ENCODE peak calls at places on chromosomes 3 and 15, in five cellular contexts. One of them, this sample, is unnamed.

GRCh38 chr15:25391971-25392733 is 46.7 kb downstream of the UBE3A start:
- DNase-seq in spleen: no peak
- DNase-seq in thoracic aorta: no peak
- DNase-seq in effector memory CD4-positive, alpha-beta T cell: no peak
- DNase-seq in tibial artery: no peak
- DNase-seq in this sample: no peak

GRCh38 chr3:107387555-107387954 is 10.3 kb downstream of the CCDC54 start:
- DNase-seq in spleen: no peak
- DNase-seq in thoracic aorta: no peak
- DNase-seq in effector memory CD4-positive, alpha-beta T cell: no peak
- DNase-seq in tibial artery: no peak
- DNase-seq in this sample: no peak

GRCh38 chr3:5806192-5806591 is 618.7 kb downstream of the EDEM1 start:
- DNase-seq in spleen: no peak
- DNase-seq in thoracic aorta: no peak
- DNase-seq in effector memory CD4-positive, alpha-beta T cell: no peak
- DNase-seq in tibial artery: no peak
- DNase-seq in this sample: no peak

GRCh38 chr3:38108649-38109579 is 28.0 kb downstream of the ACAA1 start:
- DNase-seq in spleen: peak; percentile 62
- DNase-seq in thoracic aorta: no peak
- DNase-seq in effector memory CD4-positive, alpha-beta T cell: no peak
- DNase-seq in tibial artery: peak; percentile 22
- DNase-seq in this sample: no peak

GRCh38 chr3:58161435-58162398 is 49.1 kb downstream of the DNASE1L3 start:
- DNase-seq in spleen: no peak
- DNase-seq in thoracic aorta: peak; percentile 84
- DNase-seq in effector memory CD4-positive, alpha-beta T cell: no peak
- DNase-seq in tibial artery: peak; percentile 83
- DNase-seq in this sample: peak; percentile 95

GRCh38 chr3:126353694-126354321 is 3.4 kb downstream of the KLF15 start:
- DNase-seq in spleen: peak; percentile 63
- DNase-seq in thoracic aorta: no peak
- DNase-seq in effector memory CD4-positive, alpha-beta T cell: no peak
- DNase-seq in tibial artery: peak; percentile 36
- DNase-seq in this sample: no peak

GRCh38 chr3:135238201-135238600 is 443.1 kb downstream of the EPHB1 start:
- DNase-seq in spleen: no peak
- DNase-seq in thoracic aorta: no peak
- DNase-seq in effector memory CD4-positive, alpha-beta T cell: no peak
- DNase-seq in tibial artery: no peak
- DNase-seq in this sample: no peak

GRCh38 chr3:72938471-72939265 is 50.8 kb downstream of the GXYLT2 start:
- DNase-seq in spleen: no peak
- DNase-seq in thoracic aorta: peak; percentile 13
- DNase-seq in effector memory CD4-positive, alpha-beta T cell: no peak
- DNase-seq in tibial artery: peak; percentile 84
- DNase-seq in this sample: peak; percentile 54

GRCh38 chr15:68345481-68345880 is 67.9 kb downstream of the FEM1B start:
- DNase-seq in spleen: peak; percentile 43
- DNase-seq in thoracic aorta: no peak
- DNase-seq in effector memory CD4-positive, alpha-beta T cell: no peak
- DNase-seq in tibial artery: no peak
- DNase-seq in this sample: no peak

GRCh38 chr3:53109190-53109589 is 21.0 kb downstream of the RFT1 start:
- DNase-seq in spleen: no peak
- DNase-seq in thoracic aorta: no peak
- DNase-seq in effector memory CD4-positive, alpha-beta T cell: no peak
- DNase-seq in tibial artery: no peak
- DNase-seq in this sample: no peak

GRCh38 chr15:83610132-83610531 is 43.8 kb upstream of the ADAMTSL3 start:
- DNase-seq in spleen: no peak
- DNase-seq in thoracic aorta: no peak
- DNase-seq in effector memory CD4-positive, alpha-beta T cell: no peak
- DNase-seq in tibial artery: no peak
- DNase-seq in this sample: no peak

GRCh38 chr3:110166791-110167190 is 829.4 kb upstream of the DPPA4 start:
- DNase-seq in spleen: no peak
- DNase-seq in thoracic aorta: no peak
- DNase-seq in effector memory CD4-positive, alpha-beta T cell: no peak
- DNase-seq in tibial artery: no peak
- DNase-seq in this sample: no peak

DNA sequence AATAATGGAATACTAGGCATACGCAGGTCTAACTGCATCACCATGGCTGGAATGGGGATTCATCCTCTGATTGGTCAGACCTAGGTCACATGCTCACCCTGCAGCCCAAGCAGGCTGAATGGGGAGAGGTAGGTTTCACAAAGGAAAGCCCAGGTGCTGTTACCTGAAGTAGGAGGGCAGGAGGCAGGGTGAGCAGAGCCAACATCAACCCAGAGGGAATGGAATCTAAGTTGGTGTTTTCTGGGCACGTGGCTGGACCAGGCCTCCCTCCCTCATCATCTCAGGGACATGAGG is 6.7 kb upstream of the H1-8 start:
- DNase-seq in spleen: no peak
- DNase-seq in thoracic aorta: no peak
- DNase-seq in effector memory CD4-positive, alpha-beta T cell: no peak
- DNase-seq in tibial artery: no peak
- DNase-seq in this sample: no peak
- H3K4me1 ChIP-seq in spleen: no peaks in the 10 kb centered on the region
- H3K4me1 ChIP-seq in thoracic aorta: no peaks in the 10 kb centered on the region
- H3K4me1 ChIP-seq in effector memory CD4-positive, alpha-beta T cell: no peaks in the 10 kb centered on the region
- H3K4me1 ChIP-seq in tibial artery: no peaks in the 10 kb centered on the region
- H3K4me1 ChIP-seq in this sample: peaks cover 6% of the 10 kb centered on the region

DNA sequence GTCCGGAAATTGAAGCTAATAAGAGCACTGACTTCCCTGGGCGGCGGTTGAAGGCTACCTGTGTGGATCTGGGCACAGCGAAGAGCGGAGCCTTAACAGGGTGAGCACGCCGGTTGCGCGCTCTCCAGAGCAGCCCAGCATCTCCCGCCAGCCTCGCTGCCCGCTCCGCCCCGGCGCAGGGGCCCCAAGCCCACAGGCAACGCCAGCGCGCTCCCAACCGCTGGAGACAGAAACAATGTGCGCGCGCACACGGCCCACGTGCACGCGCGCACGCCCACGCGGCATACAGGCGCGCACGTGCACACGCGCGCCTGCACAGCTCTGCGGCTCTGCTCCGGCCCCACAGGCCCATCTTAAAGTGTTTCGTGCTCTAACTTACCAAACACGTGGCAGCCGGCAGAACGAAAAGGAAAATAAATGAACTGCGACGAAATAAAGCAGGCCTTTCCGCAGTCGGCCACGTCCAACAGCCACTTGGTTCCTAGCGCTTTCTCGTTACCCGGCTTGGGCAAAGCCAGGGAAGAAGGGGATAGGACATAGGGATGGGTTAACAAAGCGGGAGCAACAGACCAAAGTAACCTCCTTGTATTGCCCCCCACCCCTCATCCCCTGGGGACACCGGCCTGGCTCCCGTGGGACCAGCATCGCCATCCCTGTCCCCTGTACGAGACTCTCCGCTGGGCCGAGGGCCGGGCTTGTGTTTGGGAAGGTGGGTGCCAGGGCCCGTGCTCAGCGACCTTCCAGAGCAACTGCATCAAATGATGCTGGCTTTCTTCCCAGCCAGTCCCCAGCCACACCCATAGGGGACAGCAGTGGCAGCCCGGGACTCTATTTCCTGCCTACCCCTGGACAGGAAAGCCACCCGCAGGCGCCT is 203.7 kb downstream of the ABHD5 start:
- DNase-seq in spleen: peak; percentile 84
- DNase-seq in thoracic aorta: no peak
- DNase-seq in effector memory CD4-positive, alpha-beta T cell: no peak
- DNase-seq in tibial artery: peak; percentile 31
- DNase-seq in this sample: peak; percentile 62
- H3K4me3 ChIP-seq in spleen: peak overlapping the region; percentile 30
- H3K4me3 ChIP-seq in thoracic aorta: peak overlapping the region; percentile 77
- H3K4me3 ChIP-seq in effector memory CD4-positive, alpha-beta T cell: peak overlapping the region; percentile 45
- H3K4me3 ChIP-seq in tibial artery: peak overlapping the region; percentile 56
- H3K4me3 ChIP-seq in this sample: peak overlapping the region; percentile 36

GRCh38 chr15:52328680-52329079 is 33.1 kb upstream of the MYO5C start:
- DNase-seq in spleen: no peak
- DNase-seq in thoracic aorta: no peak
- DNase-seq in effector memory CD4-positive, alpha-beta T cell: no peak
- DNase-seq in tibial artery: no peak
- DNase-seq in this sample: no peak

GRCh38 chr15:52329980-52330379 is 34.4 kb upstream of the MYO5C start:
- DNase-seq in spleen: no peak
- DNase-seq in thoracic aorta: no peak
- DNase-seq in effector memory CD4-positive, alpha-beta T cell: no peak
- DNase-seq in tibial artery: no peak
- DNase-seq in this sample: no peak

GRCh38 chr15:52324109-52324508 is 28.5 kb upstream of the MYO5C start:
- DNase-seq in spleen: no peak
- DNase-seq in thoracic aorta: no peak
- DNase-seq in effector memory CD4-positive, alpha-beta T cell: no peak
- DNase-seq in tibial artery: no peak
- DNase-seq in this sample: no peak

GRCh38 chr15:52329150-52329549 is 33.5 kb upstream of the MYO5C start:
- DNase-seq in spleen: no peak
- DNase-seq in thoracic aorta: no peak
- DNase-seq in effector memory CD4-positive, alpha-beta T cell: no peak
- DNase-seq in tibial artery: no peak
- DNase-seq in this sample: no peak

DNA sequence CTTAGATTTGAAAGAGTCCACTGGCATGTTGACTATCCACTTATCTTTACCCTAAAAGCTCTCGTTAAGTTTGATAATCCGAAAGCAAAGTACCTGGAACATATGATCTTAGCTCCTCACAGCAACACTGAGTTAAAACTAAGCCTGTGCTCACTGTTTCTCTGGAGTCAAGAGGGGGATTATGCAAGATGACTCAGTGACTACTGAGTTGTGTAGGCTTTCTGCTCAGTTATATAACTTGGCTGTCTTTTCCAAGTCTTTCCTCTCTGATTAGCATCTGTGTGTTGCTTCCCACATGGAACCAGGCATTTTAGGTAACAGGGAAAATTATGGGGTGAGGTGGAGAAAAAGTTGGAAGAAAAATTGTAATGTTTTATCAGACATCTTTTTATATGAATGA is 31.2 kb upstream of the MYO5C start:
- DNase-seq in spleen: no peak
- DNase-seq in thoracic aorta: no peak
- DNase-seq in effector memory CD4-positive, alpha-beta T cell: no peak
- DNase-seq in tibial artery: no peak
- DNase-seq in this sample: no peak
- H3K27ac ChIP-seq in spleen: no peak overlapping the region
- H3K27ac ChIP-seq in thoracic aorta: no peak overlapping the region
- H3K27ac ChIP-seq in effector memory CD4-positive, alpha-beta T cell: no peak overlapping the region
- H3K27ac ChIP-seq in tibial artery: no peak overlapping the region
- H3K27ac ChIP-seq in this sample: no peak overlapping the region

DNA sequence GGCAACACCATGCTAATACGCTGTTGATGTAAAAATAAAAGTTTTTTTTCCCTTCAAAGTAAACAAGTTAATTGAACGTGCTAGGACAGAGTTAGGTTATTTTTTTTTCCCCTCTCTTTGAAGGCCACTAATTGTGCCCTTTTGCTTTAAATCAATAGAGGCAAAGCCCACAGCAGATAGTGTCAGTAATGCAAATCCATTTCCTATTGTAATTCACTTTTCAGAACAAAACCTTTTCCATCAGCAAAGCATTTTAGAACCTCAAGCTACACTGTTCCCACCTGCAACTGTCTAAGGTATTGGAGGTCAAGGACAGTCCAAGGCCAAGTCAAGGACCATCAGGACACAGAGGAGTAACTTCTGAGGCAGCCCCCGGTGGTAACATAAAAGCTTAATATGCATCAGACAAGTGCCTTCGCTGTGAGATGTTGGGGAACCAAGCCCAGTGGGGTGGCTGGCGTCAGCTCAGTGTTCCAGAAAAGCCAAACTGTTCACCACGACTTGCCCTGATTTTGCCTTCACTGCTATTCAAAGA is 65.7 kb upstream of the ICE2 start:
- DNase-seq in spleen: no peak
- DNase-seq in thoracic aorta: no peak
- DNase-seq in effector memory CD4-positive, alpha-beta T cell: no peak
- DNase-seq in tibial artery: no peak
- DNase-seq in this sample: no peak
- H3K4me1 ChIP-seq in spleen: no peaks in the 10 kb centered on the region
- H3K4me1 ChIP-seq in thoracic aorta: no peaks in the 10 kb centered on the region
- H3K4me1 ChIP-seq in effector memory CD4-positive, alpha-beta T cell: peaks cover 74% of the 10 kb centered on the region
- H3K4me1 ChIP-seq in tibial artery: peaks cover 8% of the 10 kb centered on the region
- H3K4me1 ChIP-seq in this sample: no peaks in the 10 kb centered on the region

GRCh38 chr15:89196241-89196640 is 25.1 kb downstream of the RLBP1 start:
- DNase-seq in spleen: no peak
- DNase-seq in thoracic aorta: no peak
- DNase-seq in effector memory CD4-positive, alpha-beta T cell: no peak
- DNase-seq in tibial artery: no peak
- DNase-seq in this sample: no peak

GRCh38 chr15:89197503-89197971 is 23.8 kb downstream of the RLBP1 start:
- DNase-seq in spleen: no peak
- DNase-seq in thoracic aorta: no peak
- DNase-seq in effector memory CD4-positive, alpha-beta T cell: no peak
- DNase-seq in tibial artery: no peak
- DNase-seq in this sample: no peak

GRCh38 chr15:89198196-89198595 is 23.2 kb downstream of the RLBP1 start:
- DNase-seq in spleen: no peak
- DNase-seq in thoracic aorta: no peak
- DNase-seq in effector memory CD4-positive, alpha-beta T cell: no peak
- DNase-seq in tibial artery: no peak
- DNase-seq in this sample: no peak

GRCh38 chr15:89195836-89196235 is 25.5 kb downstream of the RLBP1 start:
- DNase-seq in spleen: no peak
- DNase-seq in thoracic aorta: no peak
- DNase-seq in effector memory CD4-positive, alpha-beta T cell: no peak
- DNase-seq in tibial artery: no peak
- DNase-seq in this sample: no peak

DNA sequence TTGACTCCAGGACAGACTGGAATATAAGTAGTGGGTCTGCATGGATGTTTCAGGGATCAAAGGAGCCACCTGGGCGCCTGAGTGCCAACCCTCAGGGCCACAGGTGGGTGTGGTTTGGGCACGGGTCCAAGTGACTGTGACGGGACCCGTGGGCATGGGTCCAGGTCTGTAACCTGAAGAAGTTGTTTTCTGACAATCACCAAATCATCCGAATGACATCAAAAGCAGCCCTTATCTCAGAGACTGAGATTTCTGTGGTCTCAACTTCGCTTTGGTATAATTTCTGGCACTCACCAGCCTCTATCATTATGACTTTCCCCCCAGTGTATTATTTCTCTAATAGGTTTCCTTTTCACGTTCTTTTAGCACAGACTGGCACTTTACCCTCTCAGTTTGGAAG is 24.4 kb downstream of the RLBP1 start:
- DNase-seq in spleen: no peak
- DNase-seq in thoracic aorta: no peak
- DNase-seq in effector memory CD4-positive, alpha-beta T cell: no peak
- DNase-seq in tibial artery: no peak
- DNase-seq in this sample: no peak
- H3K4me3 ChIP-seq in spleen: no peak overlapping the region
- H3K4me3 ChIP-seq in thoracic aorta: no peak overlapping the region
- H3K4me3 ChIP-seq in effector memory CD4-positive, alpha-beta T cell: no peak overlapping the region
- H3K4me3 ChIP-seq in tibial artery: no peak overlapping the region
- H3K4me3 ChIP-seq in this sample: no peak overlapping the region